ENCODE peak calls at places on chromosomes 13 and 19, in five cellular contexts. T is HEK293T, U is H1, W is GM12878, E is HepG2. L is an unnamed sample.

GRCh38 chr13:48580886-48581285 is 48.0 kb upstream of the RCBTB2 start:
- DNase-seq in T (no peak), U (no peak), W (no peak), E (no peak), L (no peak)

GRCh38 chr13:45564108-45564507 is 51.4 kb downstream of the ERICH6B start:
- DNase-seq in T (no peak), U (no peak), W (no peak), E (peak), L (no peak)

GRCh38 chr19:41554902-41555301 is 21.1 kb upstream of the CEACAM21 start:
- DNase-seq in T (no peak), U (no peak), W (no peak), E (no peak), L (no peak)

GRCh38 chr19:5053661-5054060 is 84.7 kb downstream of the KDM4B start:
- DNase-seq in T (no peak), U (no peak), W (no peak), E (no peak), L (no peak)

GRCh38 chr19:10339380-10339960 is at the start of gene ICAM3:
- DNase-seq in T (no peak), U (peak), W (peak), E (no peak), L (no peak)

GRCh38 chr19:55633866-55634265 is 6.9 kb upstream of the ZNF580 start:
- DNase-seq in T (no peak), U (no peak), W (no peak), E (no peak), L (no peak)

GRCh38 chr19:38233740-38234251 is 9.8 kb upstream of the DPF1 start:
- DNase-seq in T (peak), U (peak), W (no peak), E (peak), L (no peak)

GRCh38 chr19:16889429-16889882 is 657 bp downstream of the F2RL3 start:
- DNase-seq in T (no peak), U (no peak), W (no peak), E (no peak), L (no peak)

GRCh38 chr19:4528843-4529242 is 6.2 kb downstream of the PLIN5 start:
- DNase-seq in T (no peak), U (no peak), W (no peak), E (no peak), L (no peak)

GRCh38 chr19:42132030-42132628 is at the start of gene POU2F2:
- DNase-seq in T (no peak), U (peak), W (peak), E (no peak), L (no peak)

GRCh38 chr13:27691207-27691606 is 69.5 kb downstream of the POLR1D start:
- DNase-seq in T (no peak), U (no peak), W (no peak), E (no peak), L (no peak)

GRCh38 chr13:94303644-94304174 is 175.8 kb downstream of the DCT start:
- DNase-seq in T (no peak), U (no peak), W (no peak), E (peak), L (peak)

GRCh38 chr13:30715837-30716236 is 19.5 kb upstream of the ALOX5AP start:
- DNase-seq in T (no peak), U (no peak), W (no peak), E (no peak), L (no peak)

GRCh38 chr19:37719111-37719926 is at the start of gene ZNF607:
- DNase-seq in T (peak), U (peak), W (peak), E (peak), L (peak)

GRCh38 chr13:54637377-54637776 is 1608.8 kb downstream of the OLFM4 start:
- DNase-seq in T (peak), U (no peak), W (no peak), E (peak), L (peak)

GRCh38 chr13:91045351-91046034 is 302.0 kb upstream of the MIR17HG start:
- DNase-seq in T (peak), U (no peak), W (no peak), E (no peak), L (peak)

GRCh38 chr19:30102666-30103065 is 160.6 kb downstream of the URI1 start:
- DNase-seq in T (no peak), U (no peak), W (no peak), E (no peak), L (no peak)

GRCh38 chr19:51702103-51702753 is 9.1 kb downstream of the SPACA6 start:
- DNase-seq in T (peak), U (peak), W (no peak), E (no peak), L (no peak)

GRCh38 chr19:15280915-15281683 is 48.9 kb upstream of the EPHX3 start:
- DNase-seq in T (peak), U (no peak), W (no peak), E (peak), L (no peak)

GRCh38 chr13:29520671-29521070 is 74.8 kb downstream of the SLC7A1 start:
- DNase-seq in T (no peak), U (no peak), W (no peak), E (no peak), L (no peak)

GRCh38 chr13:21501709-21502108 is 42.6 kb upstream of the ZDHHC20 start:
- DNase-seq in T (peak), U (no peak), W (no peak), E (peak), L (no peak)

GRCh38 chr13:21673592-21674270 is 2.9 kb downstream of the FGF9 start:
- DNase-seq in T (peak), U (peak), W (no peak), E (no peak), L (no peak)

GRCh38 chr19:39515551-39516191 is 732 bp downstream of the SELENOV start:
- DNase-seq in T (no peak), U (no peak), W (no peak), E (no peak), L (no peak)

GRCh38 chr13:98598043-98598442 is 21.1 kb upstream of the STK24 start:
- DNase-seq in T (no peak), U (no peak), W (no peak), E (peak), L (no peak)

GRCh38 chr13:50080158-50080855 is 65.1 kb downstream of the KCNRG start:
- DNase-seq in T (no peak), U (no peak), W (no peak), E (peak), L (no peak)

GRCh38 chr13:32261567-32261966 is 53.6 kb downstream of the ZAR1L start:
- DNase-seq in T (no peak), U (no peak), W (no peak), E (no peak), L (no peak)

GRCh38 chr19:32674153-32674958 is 624 bp downstream of the ANKRD27 start:
- DNase-seq in T (no peak), U (no peak), W (no peak), E (no peak), L (no peak)

GRCh38 chr13:50129923-50130685 is 114.9 kb downstream of the KCNRG start:
- DNase-seq in T (peak), U (peak), W (no peak), E (no peak), L (no peak)

GRCh38 chr13:31029129-31029528 is 96.7 kb downstream of the TEX26 start:
- DNase-seq in T (no peak), U (no peak), W (no peak), E (no peak), L (no peak)

GRCh38 chr13:22040810-22041364 is 370.0 kb downstream of the FGF9 start:
- DNase-seq in T (no peak), U (peak), W (no peak), E (no peak), L (no peak)

DNA sequence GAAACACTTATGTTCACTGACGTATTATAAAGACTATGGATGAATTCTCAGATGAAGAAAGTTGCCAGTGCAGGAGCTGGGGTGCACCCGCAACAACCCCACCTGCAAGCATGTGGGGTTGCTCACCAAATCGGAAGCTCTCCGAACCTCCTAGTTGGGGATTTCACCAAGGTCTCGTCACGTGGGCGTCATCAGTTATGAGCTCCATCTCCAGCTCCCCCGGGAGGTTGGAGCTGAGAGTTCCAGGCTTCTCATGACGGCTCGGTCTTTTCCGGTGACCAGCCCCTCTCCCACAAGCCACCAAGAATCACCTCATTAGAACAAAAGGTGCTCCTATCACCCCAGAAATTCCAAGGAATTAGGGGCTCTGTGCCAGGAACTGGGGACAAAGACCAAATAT is 46.1 kb upstream of the TUBGCP3 start:
- DNase-seq in T (no peak), U (no peak), W (no peak), E (no peak), L (no peak)
- TF ChIP-seq SUZ12 in T (no peak), U (no peak), W (no peak), E (no peak), L (no peak)

GRCh38 chr13:78401833-78402232 is 201.5 kb downstream of the POU4F1 start:
- DNase-seq in T (peak), U (no peak), W (no peak), E (no peak), L (no peak)

GRCh38 chr13:78393286-78393685 is 210.1 kb downstream of the POU4F1 start:
- DNase-seq in T (no peak), U (no peak), W (no peak), E (no peak), L (no peak)

DNA sequence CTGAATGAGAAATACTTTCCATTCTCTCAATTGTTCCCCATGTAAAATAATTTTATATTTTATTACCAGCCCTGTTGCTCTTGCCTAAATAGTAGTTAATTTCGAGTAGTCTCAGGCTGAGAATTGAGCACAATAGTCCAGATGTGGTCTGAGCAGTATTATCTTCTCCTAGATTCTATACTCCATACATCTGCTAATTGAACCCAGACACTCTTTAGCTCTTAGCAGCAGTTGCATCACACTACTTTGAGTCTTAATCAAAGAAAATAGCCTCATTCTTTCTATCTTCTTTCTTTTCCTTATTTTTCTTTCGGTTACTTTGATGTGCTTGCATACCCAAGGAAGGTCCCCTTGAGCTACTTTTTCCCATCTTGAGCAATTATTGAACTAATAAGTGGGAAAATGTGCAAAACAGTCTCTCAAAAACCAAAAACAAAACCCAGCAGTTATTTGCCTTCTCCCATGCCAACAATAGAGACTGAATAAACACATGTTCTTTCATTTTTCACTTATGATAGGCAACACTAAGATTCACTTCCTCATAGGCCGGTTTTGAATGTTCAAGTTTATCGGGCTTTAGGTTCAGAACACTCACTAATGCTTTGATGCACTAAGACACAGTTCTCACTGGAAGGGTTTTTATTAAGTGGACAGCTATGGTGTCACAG is 204.5 kb downstream of the POU4F1 start:
- DNase-seq in T (no peak), U (no peak), W (peak), E (no peak), L (no peak)
- TF ChIP-seq SUZ12 in T (no peak), U (no peak), W (no peak), E (no peak), L (no peak)

GRCh38 chr19:53432088-53432661 is 391 bp downstream of the ZNF761 start:
- DNase-seq in T (peak), U (peak), W (no peak), E (no peak), L (no peak)
- TF ChIP-seq SUZ12 in T (no peak), U (no peak), W (no peak), E (no peak), L (no peak)

GRCh38 chr13:40564342-40564997 is 102.0 kb downstream of the FOXO1 start:
- DNase-seq in T (no peak), U (no peak), W (peak), E (peak), L (no peak)
- TF ChIP-seq SUZ12 in T (no peak), U (no peak), W (no peak), E (no peak), L (no peak)

DNA sequence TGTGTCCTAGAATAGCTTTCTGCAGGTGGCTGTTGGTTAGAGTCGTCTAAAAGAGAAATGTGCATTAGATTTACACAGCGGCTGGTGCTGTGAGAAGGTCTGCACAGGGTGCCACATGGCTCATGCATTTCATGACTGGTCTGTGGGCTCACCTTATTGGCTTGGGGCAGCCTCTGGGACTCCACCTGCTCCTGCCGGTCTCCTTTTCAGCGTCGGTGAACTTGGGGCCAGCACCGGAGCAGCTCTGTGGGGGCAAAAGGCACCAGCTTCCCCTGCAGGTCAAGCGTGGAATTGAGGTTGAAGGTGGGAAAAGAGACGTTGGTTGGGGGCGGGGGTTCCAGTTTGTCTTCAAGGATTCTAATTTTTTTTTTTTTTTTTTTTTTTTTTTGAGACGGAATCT is 3.1 kb upstream of the PNMA8C start:
- DNase-seq in T (peak), U (peak), W (no peak), E (no peak), L (no peak)
- TF ChIP-seq SUZ12 in T (no peak), U (no peak), W (no peak), E (no peak), L (no peak)

DNA sequence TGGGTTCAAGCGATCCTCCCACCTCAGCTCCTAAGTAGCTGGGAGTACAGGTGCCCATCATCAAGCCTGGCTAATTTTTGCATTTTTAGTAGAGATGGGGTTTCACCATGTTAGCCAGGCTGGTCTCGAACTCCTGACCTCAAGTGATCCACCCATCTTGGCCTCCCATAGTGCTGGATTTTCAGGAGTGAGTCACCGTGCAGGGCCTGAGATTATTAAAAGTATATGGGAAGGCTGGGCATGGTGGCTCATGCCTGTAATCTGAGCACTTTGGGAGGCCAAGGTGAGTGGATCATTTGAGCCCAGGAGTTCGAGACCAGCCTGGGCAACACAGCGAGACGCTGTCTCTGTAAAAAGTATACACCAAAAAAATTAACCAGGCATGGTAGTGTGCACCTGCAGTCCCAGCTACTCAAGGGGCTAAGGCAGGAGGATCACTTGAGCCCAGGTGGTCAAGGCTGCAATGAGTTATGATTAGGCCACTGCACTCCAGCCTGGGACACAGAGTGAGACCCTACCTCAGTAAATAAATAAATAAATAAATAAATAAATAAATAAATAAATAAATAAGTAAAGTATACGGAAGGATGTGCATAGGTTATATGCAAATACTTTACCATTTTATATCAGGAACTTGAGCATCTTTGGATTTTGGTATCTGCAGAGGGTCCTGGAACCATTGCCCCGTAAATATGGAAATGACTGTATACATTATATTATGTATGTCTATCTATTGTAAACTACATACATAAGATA is 854 bp downstream of the IL12RB1 start:
- DNase-seq in T (no peak), U (no peak), W (no peak), E (no peak), L (no peak)
- TF ChIP-seq SUZ12 in T (no peak), U (no peak), W (no peak), E (no peak), L (no peak)

GRCh38 chr19:2923510-2923909 is 21.3 kb downstream of the ZNF77 start:
- DNase-seq in T (no peak), U (no peak), W (no peak), E (peak), L (no peak)
- TF ChIP-seq SUZ12 in T (no peak), U (no peak), W (no peak), E (no peak), L (no peak)